ENCODE peak calls at places on chromosome 14, in four cellular contexts. W is lung, O is transverse colon, E is OCI-LY7. H is an unnamed sample.

GRCh38 chr14:23052182-23052623 is 5.1 kb downstream of the CDH24 start:
- DNase-seq in W (no peak), O (no peak), E (no peak), H (no peak)

GRCh38 chr14:93184391-93185332 is at the start of the genes LYSET and MOAP1:
- DNase-seq in W (peak; percentile 85), O (peak; percentile 90), E (peak; percentile 93), H (peak; percentile 84)

GRCh38 chr14:88170333-88170732 is 152.7 kb downstream of the KCNK10 start:
- DNase-seq in W (no peak), O (no peak), E (no peak), H (no peak)

GRCh38 chr14:104800600-104801283 is at the start of gene ZBTB42:
- DNase-seq in W (peak; percentile 84), O (peak; percentile 91), E (peak; percentile 53), H (no peak)

GRCh38 chr14:24058260-24058950 is 6.6 kb downstream of the CARMIL3 start:
- DNase-seq in W (peak; percentile 69), O (peak; percentile 84), E (peak; percentile 41), H (peak; percentile 66)

GRCh38 chr14:63852271-63852816 is 460 bp upstream of the SYNE2 start:
- DNase-seq in W (no peak), O (no peak), E (no peak), H (no peak)

GRCh38 chr14:67418368-67419174 is 6.6 kb upstream of the PLEK2 start:
- DNase-seq in W (no peak), O (peak; percentile 79), E (no peak), H (no peak)

GRCh38 chr14:99273025-99273723 is 1.2 kb upstream of the BCL11B start:
- DNase-seq in W (no peak), O (peak; percentile 63), E (no peak), H (peak; percentile 75)

GRCh38 chr14:70856851-70857498 is 47.7 kb upstream of the MAP3K9 start:
- DNase-seq in W (no peak), O (no peak), E (no peak), H (peak; percentile 11)

GRCh38 chr14:22900088-22900799 is 17.2 kb downstream of the REM2 start:
- DNase-seq in W (no peak), O (peak; percentile 44), E (peak; percentile 83), H (peak; percentile 76)

GRCh38 chr14:33962016-33962415 is 11.1 kb upstream of the EGLN3 start:
- DNase-seq in W (no peak), O (no peak), E (no peak), H (no peak)

GRCh38 chr14:65226824-65227604 is 124.7 kb upstream of the MAX start:
- DNase-seq in W (no peak), O (peak; percentile 84), E (no peak), H (no peak)

GRCh38 chr14:93716410-93717221 is 71.7 kb downstream of the PRIMA1 start:
- DNase-seq in W (no peak), O (no peak), E (no peak), H (no peak)

GRCh38 chr14:28142400-28143015 is 624.1 kb upstream of the FOXG1 start:
- DNase-seq in W (no peak), O (no peak), E (no peak), H (no peak)

GRCh38 chr14:85590784-85591183 is 60.8 kb downstream of the FLRT2 start:
- DNase-seq in W (no peak), O (no peak), E (no peak), H (no peak)

GRCh38 chr14:35985504-35986218 is 159.5 kb downstream of the BRMS1L start:
- DNase-seq in W (no peak), O (no peak), E (no peak), H (no peak)

GRCh38 chr14:51868405-51868804 is 8.0 kb downstream of the GNG2 start:
- DNase-seq in W (no peak), O (no peak), E (no peak), H (no peak)

GRCh38 chr14:97866186-97866585 is 1069.0 kb downstream of the VRK1 start:
- DNase-seq in W (no peak), O (no peak), E (no peak), H (no peak)

GRCh38 chr14:83379371-83379770 is 1845.7 kb upstream of the SEL1L start:
- DNase-seq in W (no peak), O (no peak), E (no peak), H (no peak)

GRCh38 chr14:70802379-70802778 is 6.9 kb downstream of the MAP3K9 start:
- DNase-seq in W (no peak), O (no peak), E (no peak), H (no peak)

GRCh38 chr14:60003991-60004390 is 84.0 kb downstream of the LRRC9 start:
- DNase-seq in W (no peak), O (no peak), E (no peak), H (no peak)

GRCh38 chr14:100608586-100609330 is 21.5 kb upstream of the BEGAIN start:
- DNase-seq in W (no peak), O (peak; percentile 4), E (no peak), H (no peak)

GRCh38 chr14:100609941-100610391 is 22.7 kb upstream of the BEGAIN start:
- DNase-seq in W (no peak), O (no peak), E (no peak), H (no peak)

GRCh38 chr14:100610511-100611217 is 23.4 kb upstream of the BEGAIN start:
- DNase-seq in W (no peak), O (peak; percentile 56), E (no peak), H (peak; percentile 37)

GRCh38 chr14:100608064-100608463 is 20.8 kb upstream of the BEGAIN start:
- DNase-seq in W (no peak), O (no peak), E (no peak), H (no peak)

DNA sequence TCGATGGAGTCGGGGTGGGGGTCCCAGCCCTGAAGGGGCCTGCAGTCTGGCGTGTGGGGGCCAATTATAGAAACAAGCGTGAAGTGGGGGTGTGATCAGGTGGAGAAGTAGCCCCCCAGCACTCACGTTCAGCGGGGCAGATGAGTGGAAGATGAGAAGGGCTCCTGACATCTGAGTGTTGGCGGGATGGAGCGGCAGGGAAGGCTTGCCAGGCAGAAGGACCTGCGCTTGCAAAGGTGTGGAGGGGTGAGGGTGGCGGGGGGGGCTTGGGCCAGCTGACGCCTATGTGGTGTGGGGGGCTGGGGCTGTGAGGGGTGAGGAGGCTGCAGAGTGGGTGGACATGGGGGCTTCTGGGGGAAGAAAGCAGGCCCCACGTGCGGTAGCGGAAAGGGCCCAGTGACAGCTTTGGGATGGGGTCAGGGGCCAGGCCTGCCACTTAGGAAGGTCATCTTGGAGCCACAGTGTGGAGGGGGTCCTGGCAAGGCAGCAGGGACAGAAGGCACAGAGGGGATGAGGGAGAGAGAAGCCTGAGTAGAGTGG is 22.2 kb upstream of the BEGAIN start:
- DNase-seq in W (no peak), O (no peak), E (no peak), H (no peak)
- H3K4me1 ChIP-seq in W (no peaks in the 10 kb centered on the region), O (no peaks in the 10 kb centered on the region), E (no peaks in the 10 kb centered on the region), H (peaks cover 3% of the 10 kb centered on the region)

DNA sequence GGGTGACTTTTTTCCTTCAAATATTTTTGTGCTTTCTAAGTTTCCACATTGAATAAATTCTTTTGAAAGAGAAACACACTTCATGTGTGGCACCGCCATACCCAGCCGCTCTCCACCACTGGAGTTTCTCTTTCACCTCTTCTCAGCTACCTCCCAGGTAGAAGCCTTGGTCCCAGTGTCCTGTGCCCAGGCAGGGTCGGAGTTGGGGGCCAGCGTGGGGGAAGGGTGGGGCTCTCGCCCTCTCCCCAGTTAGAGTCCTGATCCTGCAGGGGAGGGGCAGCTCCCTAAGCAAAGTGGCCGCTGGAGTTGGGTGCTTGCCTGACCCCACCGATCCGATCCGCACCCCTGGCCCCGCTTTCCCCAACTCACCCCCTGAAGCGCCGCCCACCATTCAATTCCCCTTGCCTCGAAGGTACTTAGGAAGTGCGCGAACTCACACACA is 817 bp downstream of the CLMN start:
- DNase-seq in W (no peak), O (no peak), E (no peak), H (no peak)
- H3K27ac ChIP-seq in W (no peak overlapping the region), O (peak overlapping the region; percentile 92), E (no peak overlapping the region), H (peak overlapping the region; percentile 67)

DNA sequence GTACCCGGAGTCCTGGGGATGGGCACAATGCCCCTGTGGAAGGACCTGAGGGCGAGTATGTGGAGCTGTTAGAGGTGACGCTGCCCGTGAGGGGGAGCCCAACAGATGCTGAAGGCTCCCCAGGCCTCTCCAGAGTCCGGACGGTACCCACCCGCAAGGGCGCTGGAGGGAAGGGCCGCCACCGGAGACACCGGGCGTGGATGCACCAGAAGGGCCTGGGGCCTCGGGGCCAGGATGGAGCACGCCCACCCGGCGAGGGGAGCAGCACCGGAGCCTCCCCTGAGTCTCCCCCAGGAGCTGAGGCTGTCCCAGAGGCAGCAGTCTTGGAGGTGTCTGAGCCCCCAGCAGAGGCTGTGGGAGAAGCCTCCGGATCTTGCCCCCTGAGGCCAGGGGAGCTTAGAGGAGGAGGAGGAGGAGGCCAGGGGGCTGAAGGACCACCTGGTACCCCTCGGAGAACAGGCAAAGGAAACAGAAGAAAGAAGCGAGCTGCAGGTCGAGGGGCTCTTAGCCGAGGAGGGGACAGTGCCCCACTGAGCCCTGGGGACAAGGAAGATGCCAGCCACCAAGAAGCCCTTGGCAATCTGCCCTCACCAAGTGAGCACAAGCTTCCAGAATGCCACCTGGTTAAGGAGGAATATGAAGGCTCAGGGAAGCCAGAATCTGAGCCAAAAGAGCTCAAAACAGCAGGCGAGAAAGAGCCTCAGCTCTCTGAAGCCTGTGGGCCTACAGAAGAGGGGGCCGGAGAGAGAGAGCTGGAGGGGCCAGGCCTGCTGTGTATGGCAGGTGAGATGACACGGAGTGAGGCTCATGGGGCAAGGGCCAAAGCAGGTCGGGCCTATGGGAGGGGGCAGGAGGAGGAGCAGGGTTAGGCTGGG is 4.5 kb downstream of the ARHGEF40 start:
- DNase-seq in W (no peak), O (no peak), E (no peak), H (no peak)
- H3K36me3 ChIP-seq in W (peaks cover 36% of the 10 kb centered on the region), O (no peaks in the 10 kb centered on the region), E (no peaks in the 10 kb centered on the region), H (peaks cover 47% of the 10 kb centered on the region)

GRCh38 chr14:54566152-54566409 is 847 bp upstream of the SAMD4A start:
- DNase-seq in W (no peak), O (no peak), E (no peak), H (no peak)
- H3K4me1 ChIP-seq in W (peaks cover 5% of the 10 kb centered on the region), O (peaks cover 31% of the 10 kb centered on the region), E (peaks cover 33% of the 10 kb centered on the region), H (peaks cover 17% of the 10 kb centered on the region)